ENCODE peak calls at places on chromosomes 1 and 21, in five cellular contexts. One of them, this sample, is unnamed.
A peak's percentile ranks its signal among the peaks of the same experiment; 100 is the strongest.

GRCh38 chr1:85344256-85344694 is 67.8 kb upstream of the BCL10 start:
- ATAC-seq in effector memory CD8-positive, alpha-beta T cell: no peak
- ATAC-seq in Right ventricle myocardium inferior: no peak
- ATAC-seq in HCT116: peak; percentile 98
- ATAC-seq in omental fat pad: no peak
- ATAC-seq in this sample: no peak

GRCh38 chr1:46637444-46638083 is 21.0 kb upstream of the MOB3C start:
- ATAC-seq in effector memory CD8-positive, alpha-beta T cell: no peak
- ATAC-seq in Right ventricle myocardium inferior: peak; percentile 65
- ATAC-seq in HCT116: no peak
- ATAC-seq in omental fat pad: no peak
- ATAC-seq in this sample: no peak

GRCh38 chr1:119766374-119766794 is 2.3 kb downstream of the HMGCS2 start:
- ATAC-seq in effector memory CD8-positive, alpha-beta T cell: no peak
- ATAC-seq in Right ventricle myocardium inferior: peak; percentile 41
- ATAC-seq in HCT116: no peak
- ATAC-seq in omental fat pad: peak; percentile 51
- ATAC-seq in this sample: peak; percentile 64

GRCh38 chr1:57512386-57512785 is 88.5 kb upstream of the DAB1 start:
- ATAC-seq in effector memory CD8-positive, alpha-beta T cell: no peak
- ATAC-seq in Right ventricle myocardium inferior: no peak
- ATAC-seq in HCT116: no peak
- ATAC-seq in omental fat pad: no peak
- ATAC-seq in this sample: no peak

GRCh38 chr21:37368536-37369279 is 2.1 kb downstream of the DYRK1A start:
- ATAC-seq in effector memory CD8-positive, alpha-beta T cell: no peak
- ATAC-seq in Right ventricle myocardium inferior: no peak
- ATAC-seq in HCT116: no peak
- ATAC-seq in omental fat pad: peak; percentile 50
- ATAC-seq in this sample: no peak

GRCh38 chr1:201463071-201463552 is 5.9 kb downstream of the PHLDA3 start:
- ATAC-seq in effector memory CD8-positive, alpha-beta T cell: no peak
- ATAC-seq in Right ventricle myocardium inferior: no peak
- ATAC-seq in HCT116: peak; percentile 31
- ATAC-seq in omental fat pad: no peak
- ATAC-seq in this sample: no peak

GRCh38 chr1:28173151-28173979 is 3.1 kb downstream of the PTAFR start:
- ATAC-seq in effector memory CD8-positive, alpha-beta T cell: no peak
- ATAC-seq in Right ventricle myocardium inferior: no peak
- ATAC-seq in HCT116: no peak
- ATAC-seq in omental fat pad: no peak
- ATAC-seq in this sample: no peak

GRCh38 chr1:74161494-74161893 is 36.5 kb downstream of the LRRIQ3 start:
- ATAC-seq in effector memory CD8-positive, alpha-beta T cell: no peak
- ATAC-seq in Right ventricle myocardium inferior: no peak
- ATAC-seq in HCT116: no peak
- ATAC-seq in omental fat pad: no peak
- ATAC-seq in this sample: no peak

GRCh38 chr1:110548381-110548780 is 29.4 kb upstream of the KCNA10 start:
- ATAC-seq in effector memory CD8-positive, alpha-beta T cell: no peak
- ATAC-seq in Right ventricle myocardium inferior: no peak
- ATAC-seq in HCT116: peak; percentile 95
- ATAC-seq in omental fat pad: no peak
- ATAC-seq in this sample: no peak

GRCh38 chr1:12029720-12030339 is 10.5 kb downstream of the MIIP start:
- ATAC-seq in effector memory CD8-positive, alpha-beta T cell: no peak
- ATAC-seq in Right ventricle myocardium inferior: no peak
- ATAC-seq in HCT116: no peak
- ATAC-seq in omental fat pad: no peak
- ATAC-seq in this sample: no peak

GRCh38 chr1:46183926-46184557 is 7.8 kb upstream of the P3R3URF start:
- ATAC-seq in effector memory CD8-positive, alpha-beta T cell: peak; percentile 52
- ATAC-seq in Right ventricle myocardium inferior: no peak
- ATAC-seq in HCT116: no peak
- ATAC-seq in omental fat pad: no peak
- ATAC-seq in this sample: no peak

GRCh38 chr1:56415258-56415657 is 164.1 kb downstream of the PLPP3 start:
- ATAC-seq in effector memory CD8-positive, alpha-beta T cell: no peak
- ATAC-seq in Right ventricle myocardium inferior: no peak
- ATAC-seq in HCT116: no peak
- ATAC-seq in omental fat pad: no peak
- ATAC-seq in this sample: no peak

GRCh38 chr1:3012511-3013291 is 8.6 kb upstream of the ACTRT2 start:
- ATAC-seq in effector memory CD8-positive, alpha-beta T cell: no peak
- ATAC-seq in Right ventricle myocardium inferior: peak; percentile 78
- ATAC-seq in HCT116: peak; percentile 94
- ATAC-seq in omental fat pad: no peak
- ATAC-seq in this sample: peak; percentile 49

GRCh38 chr1:98763488-98764141 is 102.1 kb downstream of the SNX7 start:
- ATAC-seq in effector memory CD8-positive, alpha-beta T cell: no peak
- ATAC-seq in Right ventricle myocardium inferior: peak; percentile 59
- ATAC-seq in HCT116: no peak
- ATAC-seq in omental fat pad: no peak
- ATAC-seq in this sample: no peak

GRCh38 chr1:242788771-242789170 is 264.3 kb upstream of the PLD5 start:
- ATAC-seq in effector memory CD8-positive, alpha-beta T cell: no peak
- ATAC-seq in Right ventricle myocardium inferior: no peak
- ATAC-seq in HCT116: no peak
- ATAC-seq in omental fat pad: no peak
- ATAC-seq in this sample: no peak

GRCh38 chr1:113872219-113872934 is 865 bp upstream of the PTPN22 start:
- ATAC-seq in effector memory CD8-positive, alpha-beta T cell: peak; percentile 17
- ATAC-seq in Right ventricle myocardium inferior: no peak
- ATAC-seq in HCT116: no peak
- ATAC-seq in omental fat pad: no peak
- ATAC-seq in this sample: peak; percentile 48

GRCh38 chr1:18468570-18468969 is 12.2 kb upstream of the KLHDC7A start:
- ATAC-seq in effector memory CD8-positive, alpha-beta T cell: no peak
- ATAC-seq in Right ventricle myocardium inferior: no peak
- ATAC-seq in HCT116: no peak
- ATAC-seq in omental fat pad: no peak
- ATAC-seq in this sample: no peak

GRCh38 chr1:40423951-40424618 is 26.2 kb upstream of the ZFP69B start:
- ATAC-seq in effector memory CD8-positive, alpha-beta T cell: no peak
- ATAC-seq in Right ventricle myocardium inferior: peak; percentile 80
- ATAC-seq in HCT116: no peak
- ATAC-seq in omental fat pad: no peak
- ATAC-seq in this sample: no peak

GRCh38 chr1:226355679-226356583 is 47.0 kb upstream of the LIN9 start:
- ATAC-seq in effector memory CD8-positive, alpha-beta T cell: no peak
- ATAC-seq in Right ventricle myocardium inferior: peak; percentile 92
- ATAC-seq in HCT116: no peak
- ATAC-seq in omental fat pad: no peak
- ATAC-seq in this sample: no peak

This sample was measured in gastroesophageal sphincter.